ENCODE peak calls at places on chromosomes 12 and 14, in four cellular contexts. A is mammary epithelial cell, W is DND-41, P is endothelial cell of umbilical vein. S is an unnamed sample. For H3K27me3 and H3K79me2, the result is how much of the 10 kb centered on the place peaks cover.

GRCh38 chr12:34599530-34600513 is 577.5 kb downstream of the ALG10 start:
- DNase-seq in A (no peak), W (no peak), P (no peak), S (no peak)

GRCh38 chr12:8045952-8046944 is 13.7 kb downstream of the FOXJ2 start:
- DNase-seq in A (peak), W (peak), P (peak), S (peak)

GRCh38 chr12:66045506-66045905 is 85.0 kb downstream of the LLPH start:
- DNase-seq in A (no peak), W (no peak), P (no peak), S (no peak)

GRCh38 chr14:95033851-95034622 is 123.3 kb downstream of the DICER1 start:
- DNase-seq in A (no peak), W (no peak), P (no peak), S (no peak)

GRCh38 chr12:51647647-51648046 is 56.6 kb downstream of the SCN8A start:
- DNase-seq in A (no peak), W (no peak), P (no peak), S (no peak)

GRCh38 chr12:120236124-120236398 is 29.5 kb downstream of the PXN start:
- DNase-seq in A (no peak), W (no peak), P (no peak), S (peak)

GRCh38 chr14:66330916-66331315 is 155.3 kb upstream of the CCDC196 start:
- DNase-seq in A (peak), W (no peak), P (peak), S (peak)

GRCh38 chr12:52355181-52355580 is 12.1 kb downstream of the KRT85 start:
- DNase-seq in A (no peak), W (no peak), P (no peak), S (peak)

GRCh38 chr14:99174920-99175319 is 97.1 kb downstream of the BCL11B start:
- DNase-seq in A (no peak), W (peak), P (no peak), S (no peak)

GRCh38 chr14:91891721-91892220 is 24.4 kb upstream of the TC2N start:
- DNase-seq in A (no peak), W (no peak), P (no peak), S (peak)

GRCh38 chr14:67892466-67893120 is 73.0 kb downstream of the RAD51B start:
- DNase-seq in A (no peak), W (no peak), P (no peak), S (no peak)

GRCh38 chr14:23067847-23068791 is 10.8 kb upstream of the CDH24 start:
- DNase-seq in A (no peak), W (no peak), P (no peak), S (peak)

GRCh38 chr14:82621881-82622450 is 1088.3 kb upstream of the SEL1L start:
- DNase-seq in A (no peak), W (no peak), P (no peak), S (no peak)

GRCh38 chr12:41919526-41920305 is 225.0 kb downstream of the GXYLT1 start:
- DNase-seq in A (no peak), W (no peak), P (no peak), S (no peak)

DNA sequence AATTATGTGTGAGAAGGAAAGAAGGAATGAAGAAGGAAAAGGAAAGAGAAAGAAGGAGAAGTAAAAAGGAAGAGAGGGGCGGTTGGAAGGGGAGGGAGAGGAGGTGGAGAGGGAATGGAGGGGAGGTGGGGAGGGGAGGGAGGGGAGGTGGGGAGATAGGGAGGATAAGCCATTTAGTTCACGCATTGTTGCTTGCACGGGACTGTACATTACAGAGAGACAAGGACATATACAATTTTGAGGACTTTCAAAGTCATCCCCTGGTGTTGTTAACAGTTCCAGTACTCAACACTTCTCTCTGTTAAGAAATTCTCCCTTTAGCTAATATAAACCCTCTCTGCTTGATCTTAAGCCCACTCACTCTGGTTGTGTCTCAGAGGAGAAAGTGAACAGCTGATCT is 312.5 kb downstream of the GRIN2B start:
- DNase-seq in A (no peak), W (no peak), P (no peak), S (no peak)
- TF ChIP-seq EZH2 in A (no peak), W (no peak), P (no peak), S (no peak)

GRCh38 chr14:104590240-104590965 is 10.8 kb downstream of the C14orf180 start:
- DNase-seq in A (no peak), W (no peak), P (no peak), S (no peak)
- H3K27me3 ChIP-seq in A (under half), W (under half), P (under half), S (under half)

GRCh38 chr12:45223868-45224267 is 8.0 kb downstream of the ANO6 start:
- DNase-seq in A (no peak), W (no peak), P (no peak), S (no peak)
- H3K79me2 ChIP-seq in A (half or more), W (half or more), P (half or more), S (half or more)

GRCh38 chr12:111204684-111205305 is 164.1 kb downstream of the PHETA1 start:
- DNase-seq in A (no peak), W (no peak), P (no peak), S (no peak)
- TF ChIP-seq EZH2 in A (no peak), W (no peak), P (no peak), S (no peak)

GRCh38 chr12:124383028-124383427 is 88.1 kb downstream of the RFLNA start:
- DNase-seq in A (no peak), W (no peak), P (no peak), S (no peak)
- H3K27me3 ChIP-seq in A (under half), W (under half), P (under half), S (under half)

GRCh38 chr12:63876980-63877379 is 32.5 kb downstream of the SRGAP1 start:
- DNase-seq in A (no peak), W (no peak), P (no peak), S (no peak)

GRCh38 chr12:63875703-63876102 is 31.2 kb downstream of the SRGAP1 start:
- DNase-seq in A (no peak), W (no peak), P (no peak), S (no peak)

GRCh38 chr12:63870838-63871237 is 26.3 kb downstream of the SRGAP1 start:
- DNase-seq in A (no peak), W (no peak), P (no peak), S (no peak)

GRCh38 chr12:63877693-63878092 is 33.2 kb downstream of the SRGAP1 start:
- DNase-seq in A (no peak), W (no peak), P (no peak), S (no peak)

GRCh38 chr12:63874897-63875296 is 30.4 kb downstream of the SRGAP1 start:
- DNase-seq in A (no peak), W (no peak), P (no peak), S (no peak)
- H3K79me2 ChIP-seq in A (half or more), W (under half), P (under half), S (half or more)

GRCh38 chr12:40692617-40693502 is 621 bp downstream of the CNTN1 start:
- DNase-seq in A (peak), W (no peak), P (no peak), S (peak)
- TF ChIP-seq EZH2 in A (no peak), W (no peak), P (peak), S (peak)

GRCh38 chr14:56189306-56189705 is 71.1 kb downstream of the PELI2 start:
- DNase-seq in A (peak), W (no peak), P (peak), S (peak)
- H3K27me3 ChIP-seq in A (under half), W (under half), P (under half), S (under half)

DNA sequence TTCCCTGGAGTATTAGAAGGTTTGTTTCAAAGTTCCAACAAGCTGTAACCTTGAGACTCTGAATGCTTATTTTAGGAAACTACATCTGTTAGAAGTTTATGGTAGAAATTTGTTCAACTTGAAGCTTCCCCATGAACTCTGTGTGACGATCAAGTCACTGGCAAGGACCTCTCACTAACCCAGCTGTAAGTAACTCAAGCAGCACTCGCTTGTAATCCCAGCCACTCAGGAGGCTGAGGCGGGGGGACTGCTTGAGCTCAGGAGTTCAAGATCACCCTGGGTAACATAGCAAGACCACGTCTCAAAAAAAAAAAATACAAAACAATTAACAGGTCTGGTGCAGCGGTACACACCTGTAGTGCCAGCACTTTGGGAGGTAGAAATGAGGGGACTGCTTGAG is 25.6 kb downstream of the TESC start:
- DNase-seq in A (no peak), W (no peak), P (no peak), S (no peak)
- H3K79me2 ChIP-seq in A (under half), W (under half), P (under half), S (under half)